ENCODE peak calls at places on chromosomes 11 and 22, in four cellular contexts. One of them, this sample, is unnamed.

GRCh38 chr11:11095971-11096370 is 238.1 kb upstream of the ZBED5 start:
- DNase-seq in H9: no peak
- DNase-seq in endothelial cell of umbilical vein: no peak
- DNase-seq in PC-3: no peak
- DNase-seq in this sample: no peak

GRCh38 chr11:117761993-117762392 is 35.0 kb downstream of the DSCAML1 start:
- DNase-seq in endothelial cell of umbilical vein: no peak
- DNase-seq in PC-3: no peak
- DNase-seq in H9: no peak
- DNase-seq in this sample: no peak

GRCh38 chr11:9691865-9692264 is 28.0 kb downstream of the SWAP70 start:
- DNase-seq in endothelial cell of umbilical vein: peak; percentile 62
- DNase-seq in PC-3: peak; percentile 68
- DNase-seq in H9: no peak
- DNase-seq in this sample: peak; percentile 15

GRCh38 chr11:113417428-113417827 is 29.8 kb downstream of the ANKK1 start:
- DNase-seq in PC-3: no peak
- DNase-seq in H9: no peak
- DNase-seq in endothelial cell of umbilical vein: no peak
- DNase-seq in this sample: no peak

GRCh38 chr11:132838621-132839020 is 693.7 kb downstream of the OPCML start:
- DNase-seq in H9: no peak
- DNase-seq in PC-3: no peak
- DNase-seq in endothelial cell of umbilical vein: no peak
- DNase-seq in this sample: peak; percentile 84

GRCh38 chr11:116984589-116984988 is 113.6 kb downstream of the SIK3 start:
- DNase-seq in PC-3: peak; percentile 92
- DNase-seq in H9: no peak
- DNase-seq in endothelial cell of umbilical vein: no peak
- DNase-seq in this sample: peak; percentile 99

GRCh38 chr11:70517203-70517602 is 118.9 kb downstream of the CTTN start:
- DNase-seq in H9: no peak
- DNase-seq in endothelial cell of umbilical vein: no peak
- DNase-seq in PC-3: peak; percentile 9
- DNase-seq in this sample: no peak

GRCh38 chr11:62850911-62851806 is 11.8 kb upstream of the WDR74 start:
- DNase-seq in H9: peak; percentile 81
- DNase-seq in endothelial cell of umbilical vein: no peak
- DNase-seq in PC-3: peak; percentile 48
- DNase-seq in this sample: no peak

GRCh38 chr11:8013833-8014232 is 26.7 kb downstream of the EIF3F start:
- DNase-seq in PC-3: no peak
- DNase-seq in H9: no peak
- DNase-seq in endothelial cell of umbilical vein: no peak
- DNase-seq in this sample: no peak

GRCh38 chr22:36741204-36741793 is 34.6 kb downstream of the IFT27 start:
- DNase-seq in endothelial cell of umbilical vein: no peak
- DNase-seq in H9: peak; percentile 54
- DNase-seq in PC-3: no peak
- DNase-seq in this sample: peak; percentile 10

GRCh38 chr11:129853508-129854228 is 38.0 kb downstream of the TMEM45B start:
- DNase-seq in endothelial cell of umbilical vein: no peak
- DNase-seq in PC-3: peak; percentile 99
- DNase-seq in H9: no peak
- DNase-seq in this sample: peak; percentile 56

GRCh38 chr22:20964799-20965103 is 2.3 kb upstream of the AIFM3 start:
- DNase-seq in endothelial cell of umbilical vein: no peak
- DNase-seq in PC-3: no peak
- DNase-seq in H9: no peak
- DNase-seq in this sample: no peak

GRCh38 chr11:111520565-111520964 is 6.0 kb downstream of the HOATZ start:
- DNase-seq in H9: no peak
- DNase-seq in PC-3: peak; percentile 23
- DNase-seq in endothelial cell of umbilical vein: no peak
- DNase-seq in this sample: peak; percentile 57

GRCh38 chr11:70738661-70739060 is 340.3 kb downstream of the CTTN start:
- DNase-seq in PC-3: no peak
- DNase-seq in H9: no peak
- DNase-seq in endothelial cell of umbilical vein: no peak
- DNase-seq in this sample: no peak

GRCh38 chr11:8237453-8237852 is 26.2 kb downstream of the LMO1 start:
- DNase-seq in H9: no peak
- DNase-seq in PC-3: no peak
- DNase-seq in endothelial cell of umbilical vein: no peak
- DNase-seq in this sample: no peak

GRCh38 chr22:30420401-30421178 is 5.0 kb upstream of the MTFP1 start:
- DNase-seq in PC-3: peak; percentile 59
- DNase-seq in endothelial cell of umbilical vein: peak; percentile 92
- DNase-seq in H9: no peak
- DNase-seq in this sample: peak; percentile 96
- H3K9ac ChIP-seq in PC-3: peak overlapping the region; percentile 93
- H3K9ac ChIP-seq in endothelial cell of umbilical vein: peak overlapping the region; percentile 82
- H3K9ac ChIP-seq in H9: no peak overlapping the region
- H3K9ac ChIP-seq in this sample: no peak overlapping the region

GRCh38 chr11:110301577-110301976 is 5.2 kb upstream of the RDX start:
- DNase-seq in H9: no peak
- DNase-seq in PC-3: no peak
- DNase-seq in endothelial cell of umbilical vein: no peak
- DNase-seq in this sample: no peak
- H3K4me2 ChIP-seq in H9: no peak overlapping the region
- H3K4me2 ChIP-seq in PC-3: no peak overlapping the region
- H3K4me2 ChIP-seq in endothelial cell of umbilical vein: no peak overlapping the region
- H3K4me2 ChIP-seq in this sample: no peak overlapping the region

DNA sequence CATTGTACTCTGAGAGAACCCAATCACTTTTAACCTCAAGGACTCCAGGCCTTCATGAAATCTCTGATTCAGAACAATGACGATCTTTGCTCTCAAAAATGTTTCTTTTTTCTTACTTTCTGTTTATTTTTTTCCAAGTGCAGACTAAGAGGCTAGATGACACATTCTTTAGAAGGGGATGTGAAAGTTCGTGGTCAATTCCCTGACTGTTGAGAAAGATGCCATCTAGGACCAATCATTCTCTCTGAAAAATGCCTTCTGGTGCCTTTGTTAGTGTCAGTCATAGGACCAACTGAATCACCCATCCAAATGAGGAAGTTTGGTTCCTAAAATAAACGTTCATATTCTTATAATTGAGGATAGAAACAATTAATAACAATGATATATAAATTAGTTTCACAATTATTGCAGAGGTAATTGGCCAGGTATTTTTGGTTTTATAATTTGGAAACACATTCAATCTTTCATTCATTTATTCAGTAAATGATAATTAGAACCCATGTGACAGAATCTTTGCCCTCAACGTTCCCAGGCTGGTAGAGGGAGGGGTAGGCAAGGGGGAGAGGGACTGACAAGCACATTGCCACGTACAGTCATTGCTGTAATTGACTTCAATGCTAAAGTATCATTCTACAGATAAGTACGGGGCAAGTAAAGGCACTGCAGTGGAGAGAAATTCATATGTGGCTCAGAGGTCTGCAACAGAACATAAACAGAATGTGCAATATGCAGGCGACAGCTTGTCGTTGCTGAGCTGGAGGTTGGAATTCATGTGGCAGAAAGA is 333.4 kb upstream of the MPPED2 start:
- DNase-seq in PC-3: no peak
- DNase-seq in endothelial cell of umbilical vein: no peak
- DNase-seq in H9: no peak
- DNase-seq in this sample: peak; percentile 1
- H3K9ac ChIP-seq in PC-3: no peak overlapping the region
- H3K9ac ChIP-seq in endothelial cell of umbilical vein: no peak overlapping the region
- H3K9ac ChIP-seq in H9: no peak overlapping the region
- H3K9ac ChIP-seq in this sample: no peak overlapping the region

GRCh38 chr11:29119691-29120328 is 897.0 kb downstream of the KCNA4 start:
- DNase-seq in PC-3: peak; percentile 63
- DNase-seq in endothelial cell of umbilical vein: peak; percentile 99
- DNase-seq in H9: no peak
- DNase-seq in this sample: peak; percentile 95
- H3K4me2 ChIP-seq in PC-3: peak overlapping the region; percentile 76
- H3K4me2 ChIP-seq in endothelial cell of umbilical vein: peak overlapping the region; percentile 90
- H3K4me2 ChIP-seq in H9: no peak overlapping the region
- H3K4me2 ChIP-seq in this sample: peak overlapping the region; percentile 70

GRCh38 chr11:73367482-73368024 is 8.6 kb upstream of the RELT start:
- DNase-seq in PC-3: no peak
- DNase-seq in H9: no peak
- DNase-seq in endothelial cell of umbilical vein: no peak
- DNase-seq in this sample: no peak
- H3K9ac ChIP-seq in PC-3: no peak overlapping the region
- H3K9ac ChIP-seq in H9: no peak overlapping the region
- H3K9ac ChIP-seq in endothelial cell of umbilical vein: no peak overlapping the region
- H3K9ac ChIP-seq in this sample: no peak overlapping the region

GRCh38 chr22:46681010-46681409 is 57.0 kb downstream of the CERK start:
- DNase-seq in H9: no peak
- DNase-seq in PC-3: no peak
- DNase-seq in endothelial cell of umbilical vein: no peak
- DNase-seq in this sample: no peak
- H3K4me2 ChIP-seq in H9: no peak overlapping the region
- H3K4me2 ChIP-seq in PC-3: no peak overlapping the region
- H3K4me2 ChIP-seq in endothelial cell of umbilical vein: no peak overlapping the region
- H3K4me2 ChIP-seq in this sample: no peak overlapping the region

DNA sequence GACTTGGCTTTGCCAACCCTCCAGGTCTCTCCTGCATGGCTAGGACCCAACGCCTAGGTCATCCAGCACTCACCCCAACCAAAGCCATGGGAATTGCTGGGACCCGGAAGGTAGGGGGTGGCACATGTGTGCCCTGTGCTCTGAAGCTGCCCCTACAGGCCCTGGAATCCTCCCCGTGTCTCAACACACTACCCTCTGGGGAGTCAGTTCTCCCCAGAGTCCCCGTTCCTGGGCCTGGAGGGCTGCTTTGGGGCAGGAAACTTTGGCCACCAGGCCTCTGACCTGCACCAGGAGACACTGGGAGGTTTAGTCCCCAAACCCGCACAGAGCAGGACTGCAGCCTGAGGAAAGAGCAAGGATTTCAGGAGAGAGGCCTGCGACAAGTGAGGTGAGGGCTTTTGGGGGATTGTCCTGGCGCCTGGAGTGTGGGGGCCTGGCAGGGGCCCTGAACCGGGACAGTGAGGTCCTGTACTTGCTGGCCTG is 495 bp upstream of the IFITM1 start:
- DNase-seq in H9: no peak
- DNase-seq in PC-3: no peak
- DNase-seq in endothelial cell of umbilical vein: no peak
- DNase-seq in this sample: no peak
- H3K9ac ChIP-seq in H9: no peak overlapping the region
- H3K9ac ChIP-seq in PC-3: no peak overlapping the region
- H3K9ac ChIP-seq in endothelial cell of umbilical vein: no peak overlapping the region
- H3K9ac ChIP-seq in this sample: peak overlapping the region; percentile 7

GRCh38 chr22:26374645-26375044 is 54.4 kb upstream of the ASPHD2 start:
- DNase-seq in H9: no peak
- DNase-seq in PC-3: no peak
- DNase-seq in endothelial cell of umbilical vein: no peak
- DNase-seq in this sample: no peak
- H3K4me2 ChIP-seq in H9: no peak overlapping the region
- H3K4me2 ChIP-seq in PC-3: no peak overlapping the region
- H3K4me2 ChIP-seq in endothelial cell of umbilical vein: no peak overlapping the region
- H3K4me2 ChIP-seq in this sample: no peak overlapping the region

GRCh38 chr11:33064033-33064825 is 24.9 kb downstream of the TCP11L1 start:
- DNase-seq in endothelial cell of umbilical vein: no peak
- DNase-seq in PC-3: no peak
- DNase-seq in H9: no peak
- DNase-seq in this sample: no peak
- H3K9ac ChIP-seq in endothelial cell of umbilical vein: no peak overlapping the region
- H3K9ac ChIP-seq in PC-3: no peak overlapping the region
- H3K9ac ChIP-seq in H9: no peak overlapping the region
- H3K9ac ChIP-seq in this sample: no peak overlapping the region

GRCh38 chr11:34303028-34303427 is 54.8 kb downstream of the ABTB2 start:
- DNase-seq in PC-3: no peak
- DNase-seq in endothelial cell of umbilical vein: no peak
- DNase-seq in H9: no peak
- DNase-seq in this sample: no peak
- H3K4me2 ChIP-seq in PC-3: peak overlapping the region; percentile 42
- H3K4me2 ChIP-seq in endothelial cell of umbilical vein: no peak overlapping the region
- H3K4me2 ChIP-seq in H9: no peak overlapping the region
- H3K4me2 ChIP-seq in this sample: no peak overlapping the region